ENCODE peak calls at places on chromosomes 4 and X, in four cellular contexts. One of them, this sample, is unnamed.

GRCh38 chr4:169070895-169071218 is 60.8 kb upstream of the CBR4 start:
- DNase-seq in endodermal cell: no peak
- DNase-seq in stimulated activated CD8-positive, alpha-beta memory T cell treated with anti-CD3 and anti-CD28 coated beads, Interleukin-4, amount 100 ng/mL, for 4 hours: no peak
- DNase-seq in stimulated activated naive B cell treated with anti-CD40 and anti-IgM and Interleukin-4, amounts not matched to agents 10 μg/mL and 1 μg/mL and 100 μg/mL, for 72 hours: no peak
- DNase-seq in this sample: no peak

GRCh38 chr4:100254237-100254636 is 64.0 kb upstream of the DDIT4L start:
- DNase-seq in endodermal cell: no peak
- DNase-seq in stimulated activated naive B cell treated with anti-CD40 and anti-IgM and Interleukin-4, amounts not matched to agents 10 μg/mL and 1 μg/mL and 100 μg/mL, for 72 hours: no peak
- DNase-seq in stimulated activated CD8-positive, alpha-beta memory T cell treated with anti-CD3 and anti-CD28 coated beads, Interleukin-4, amount 100 ng/mL, for 4 hours: no peak
- DNase-seq in this sample: no peak

GRCh38 chr4:11503166-11503565 is 74.5 kb upstream of the HS3ST1 start:
- DNase-seq in stimulated activated CD8-positive, alpha-beta memory T cell treated with anti-CD3 and anti-CD28 coated beads, Interleukin-4, amount 100 ng/mL, for 4 hours: no peak
- DNase-seq in endodermal cell: no peak
- DNase-seq in stimulated activated naive B cell treated with anti-CD40 and anti-IgM and Interleukin-4, amounts not matched to agents 10 μg/mL and 1 μg/mL and 100 μg/mL, for 72 hours: no peak
- DNase-seq in this sample: no peak

GRCh38 chrX:110989447-110989846 is 106.5 kb upstream of the PAK3 start:
- DNase-seq in stimulated activated naive B cell treated with anti-CD40 and anti-IgM and Interleukin-4, amounts not matched to agents 10 μg/mL and 1 μg/mL and 100 μg/mL, for 72 hours: no peak
- DNase-seq in endodermal cell: no peak
- DNase-seq in stimulated activated CD8-positive, alpha-beta memory T cell treated with anti-CD3 and anti-CD28 coated beads, Interleukin-4, amount 100 ng/mL, for 4 hours: no peak
- DNase-seq in this sample: no peak

GRCh38 chrX:69357293-69357692 is 146.8 kb upstream of the NALF2 start:
- DNase-seq in stimulated activated CD8-positive, alpha-beta memory T cell treated with anti-CD3 and anti-CD28 coated beads, Interleukin-4, amount 100 ng/mL, for 4 hours: no peak
- DNase-seq in endodermal cell: no peak
- DNase-seq in stimulated activated naive B cell treated with anti-CD40 and anti-IgM and Interleukin-4, amounts not matched to agents 10 μg/mL and 1 μg/mL and 100 μg/mL, for 72 hours: no peak
- DNase-seq in this sample: no peak

GRCh38 chrX:105882581-105883275 is 60.4 kb downstream of the NRK start:
- DNase-seq in endodermal cell: no peak
- DNase-seq in stimulated activated CD8-positive, alpha-beta memory T cell treated with anti-CD3 and anti-CD28 coated beads, Interleukin-4, amount 100 ng/mL, for 4 hours: no peak
- DNase-seq in stimulated activated naive B cell treated with anti-CD40 and anti-IgM and Interleukin-4, amounts not matched to agents 10 μg/mL and 1 μg/mL and 100 μg/mL, for 72 hours: no peak
- DNase-seq in this sample: no peak

GRCh38 chrX:134580947-134581346 is 77.3 kb downstream of the PLAC1 start:
- DNase-seq in endodermal cell: no peak
- DNase-seq in stimulated activated naive B cell treated with anti-CD40 and anti-IgM and Interleukin-4, amounts not matched to agents 10 μg/mL and 1 μg/mL and 100 μg/mL, for 72 hours: no peak
- DNase-seq in stimulated activated CD8-positive, alpha-beta memory T cell treated with anti-CD3 and anti-CD28 coated beads, Interleukin-4, amount 100 ng/mL, for 4 hours: no peak
- DNase-seq in this sample: no peak

GRCh38 chr4:65917486-65917885 is 247.2 kb upstream of the EPHA5 start:
- DNase-seq in stimulated activated naive B cell treated with anti-CD40 and anti-IgM and Interleukin-4, amounts not matched to agents 10 μg/mL and 1 μg/mL and 100 μg/mL, for 72 hours: no peak
- DNase-seq in stimulated activated CD8-positive, alpha-beta memory T cell treated with anti-CD3 and anti-CD28 coated beads, Interleukin-4, amount 100 ng/mL, for 4 hours: no peak
- DNase-seq in endodermal cell: no peak
- DNase-seq in this sample: no peak

GRCh38 chrX:70421618-70422017 is 1.5 kb upstream of the GDPD2 start:
- DNase-seq in endodermal cell: peak; percentile 67
- DNase-seq in stimulated activated CD8-positive, alpha-beta memory T cell treated with anti-CD3 and anti-CD28 coated beads, Interleukin-4, amount 100 ng/mL, for 4 hours: no peak
- DNase-seq in stimulated activated naive B cell treated with anti-CD40 and anti-IgM and Interleukin-4, amounts not matched to agents 10 μg/mL and 1 μg/mL and 100 μg/mL, for 72 hours: no peak
- DNase-seq in this sample: no peak